ENCODE peak calls at places on chromosomes 4 and X, in five cellular contexts. R is caudate nucleus; I is CD4-positive, alpha-beta memory T cell; D is left lung; H is heart left ventricle. S is an unnamed sample.

GRCh38 chr4:52071786-52072552 is 20.9 kb downstream of the SPATA18 start:
- DNase-seq in R (no peak), I (no peak), D (no peak), H (no peak), S (no peak)

GRCh38 chr4:74284074-74284473 is 24.2 kb upstream of the EPGN start:
- DNase-seq in R (no peak), I (no peak), D (no peak), H (no peak), S (no peak)

GRCh38 chrX:13763489-13763888 is 28.9 kb downstream of the OFD1 start:
- DNase-seq in R (peak; percentile 19), I (no peak), D (no peak), H (peak; percentile 45), S (no peak)

GRCh38 chrX:150693782-150694574 is 782 bp downstream of the MTMR1 start:
- DNase-seq in R (no peak), I (peak; percentile 61), D (peak; percentile 64), H (peak; percentile 42), S (peak; percentile 82)

GRCh38 chrX:68998716-68999115 is 166.5 kb downstream of the PJA1 start:
- DNase-seq in R (no peak), I (no peak), D (no peak), H (no peak), S (no peak)

GRCh38 chrX:519741-520140 is 110.8 kb upstream of the SHOX start:
- DNase-seq in R (no peak), I (no peak), D (no peak), H (no peak), S (no peak)

GRCh38 chr4:187124311-187124710 is 400.7 kb upstream of the FAT1 start:
- DNase-seq in R (no peak), I (no peak), D (no peak), H (no peak), S (no peak)

GRCh38 chrX:78650906-78651437 is 8.2 kb downstream of the RTL3 start:
- DNase-seq in R (no peak), I (peak; percentile 9), D (no peak), H (no peak), S (no peak)

GRCh38 chr4:106284227-106284626 is 31.8 kb downstream of the TBCK start:
- DNase-seq in R (no peak), I (no peak), D (no peak), H (no peak), S (no peak)

GRCh38 chr4:24743931-24744330 is 51.4 kb upstream of the SOD3 start:
- DNase-seq in R (no peak), I (no peak), D (no peak), H (no peak), S (no peak)

GRCh38 chr4:146637853-146638800 is 566 bp upstream of the POU4F2 start:
- DNase-seq in R (no peak), I (no peak), D (no peak), H (no peak), S (no peak)

GRCh38 chr4:181957088-181957487 is 286.1 kb upstream of the TENM3 start:
- DNase-seq in R (no peak), I (no peak), D (no peak), H (no peak), S (no peak)

GRCh38 chrX:64093761-64094160 is 111.7 kb downstream of the AMER1 start:
- DNase-seq in R (no peak), I (no peak), D (no peak), H (no peak), S (no peak)

GRCh38 chr4:36351082-36351666 is 69.8 kb downstream of the DTHD1 start:
- DNase-seq in R (peak; percentile 42), I (peak; percentile 65), D (peak; percentile 61), H (no peak), S (peak; percentile 68)

GRCh38 chrX:73028876-73029275 is 26.1 kb downstream of the PABPC1L2B start:
- DNase-seq in R (no peak), I (no peak), D (no peak), H (no peak), S (no peak)

GRCh38 chrX:83535417-83536244 is 27.5 kb downstream of the POU3F4 start:
- DNase-seq in R (no peak), I (no peak), D (no peak), H (no peak), S (no peak)

GRCh38 chrX:3820170-3820569 is 106.7 kb upstream of the PRKX start:
- DNase-seq in R (no peak), I (no peak), D (no peak), H (no peak), S (no peak)

GRCh38 chr4:96521046-96521536 is 681.2 kb downstream of the PDHA2 start:
- DNase-seq in R (no peak), I (no peak), D (no peak), H (no peak), S (no peak)

GRCh38 chr4:94764069-94764468 is 6.3 kb downstream of the BMPR1B start:
- DNase-seq in R (no peak), I (no peak), D (no peak), H (no peak), S (no peak)

GRCh38 chr4:137267024-137267423 is 265.3 kb downstream of the PCDH18 start:
- DNase-seq in R (no peak), I (no peak), D (no peak), H (no peak), S (no peak)

GRCh38 chr4:6461301-6462165 is 10.9 kb downstream of the PPP2R2C start:
- DNase-seq in R (no peak), I (no peak), D (no peak), H (no peak), S (peak; percentile 46)

GRCh38 chr4:57926311-57926710 is 816.1 kb upstream of the IGFBP7 start:
- DNase-seq in R (no peak), I (no peak), D (no peak), H (no peak), S (no peak)

GRCh38 chr4:8289956-8290700 is 20.6 kb downstream of the HTRA3 start:
- DNase-seq in R (no peak), I (no peak), D (peak; percentile 10), H (peak; percentile 22), S (peak; percentile 21)

GRCh38 chr4:161714022-161714751 is 449.6 kb downstream of the FSTL5 start:
- DNase-seq in R (no peak), I (no peak), D (no peak), H (no peak), S (no peak)

GRCh38 chrX:68832516-68833447 is 4.0 kb downstream of the EFNB1 start:
- DNase-seq in R (no peak), I (no peak), D (no peak), H (peak; percentile 16), S (no peak)

GRCh38 chrX:119757979-119758681 is at the start of gene SOWAHD:
- DNase-seq in R (no peak), I (peak; percentile 33), D (peak; percentile 67), H (no peak), S (peak; percentile 74)

GRCh38 chrX:12814434-12814833 is 23.2 kb downstream of the PRPS2 start:
- DNase-seq in R (no peak), I (peak; percentile 28), D (no peak), H (no peak), S (no peak)

GRCh38 chr4:177008071-177008835 is 215.5 kb upstream of the VEGFC start:
- DNase-seq in R (no peak), I (no peak), D (no peak), H (no peak), S (no peak)

GRCh38 chrX:118595501-118596042 is 100.0 kb downstream of the DOCK11 start:
- DNase-seq in R (no peak), I (no peak), D (no peak), H (no peak), S (no peak)

GRCh38 chr4:88661724-88662123 is 35.9 kb downstream of the NAP1L5 start:
- DNase-seq in R (no peak), I (no peak), D (no peak), H (no peak), S (no peak)

GRCh38 chr4:2269618-2270163 is 7.8 kb upstream of the MXD4 start:
- DNase-seq in R (no peak), I (no peak), D (no peak), H (peak; percentile 14), S (no peak)

GRCh38 chr4:2272026-2272827 is 10.3 kb upstream of the MXD4 start:
- DNase-seq in R (no peak), I (no peak), D (no peak), H (peak; percentile 18), S (no peak)

GRCh38 chr4:2269206-2269531 is 7.3 kb upstream of the MXD4 start:
- DNase-seq in R (no peak), I (no peak), D (no peak), H (peak; percentile 26), S (no peak)

GRCh38 chr4:2271279-2272025 is 9.5 kb upstream of the MXD4 start:
- DNase-seq in R (no peak), I (no peak), D (no peak), H (peak; percentile 20), S (no peak)

GRCh38 chr4:2270341-2271165 is 8.6 kb upstream of the MXD4 start:
- DNase-seq in R (no peak), I (no peak), D (no peak), H (peak; percentile 24), S (no peak)
- H3K27ac ChIP-seq in R (no peak overlapping the region), I (no peak overlapping the region), D (no peak overlapping the region), H (no peak overlapping the region), S (no peak overlapping the region)

GRCh38 chr4:48255130-48255958 is 14.3 kb downstream of the TEC start:
- DNase-seq in R (no peak), I (no peak), D (peak; percentile 38), H (peak; percentile 62), S (no peak)
- H3K27ac ChIP-seq in R (no peak overlapping the region), I (no peak overlapping the region), D (no peak overlapping the region), H (peak overlapping the region; percentile 68), S (no peak overlapping the region)

GRCh38 chr4:3340703-3341088 is 47.9 kb downstream of the RGS12 start:
- DNase-seq in R (no peak), I (no peak), D (peak; percentile 86), H (no peak), S (peak; percentile 93)
- H3K27ac ChIP-seq in R (no peak overlapping the region), I (no peak overlapping the region), D (no peak overlapping the region), H (no peak overlapping the region), S (no peak overlapping the region)

DNA sequence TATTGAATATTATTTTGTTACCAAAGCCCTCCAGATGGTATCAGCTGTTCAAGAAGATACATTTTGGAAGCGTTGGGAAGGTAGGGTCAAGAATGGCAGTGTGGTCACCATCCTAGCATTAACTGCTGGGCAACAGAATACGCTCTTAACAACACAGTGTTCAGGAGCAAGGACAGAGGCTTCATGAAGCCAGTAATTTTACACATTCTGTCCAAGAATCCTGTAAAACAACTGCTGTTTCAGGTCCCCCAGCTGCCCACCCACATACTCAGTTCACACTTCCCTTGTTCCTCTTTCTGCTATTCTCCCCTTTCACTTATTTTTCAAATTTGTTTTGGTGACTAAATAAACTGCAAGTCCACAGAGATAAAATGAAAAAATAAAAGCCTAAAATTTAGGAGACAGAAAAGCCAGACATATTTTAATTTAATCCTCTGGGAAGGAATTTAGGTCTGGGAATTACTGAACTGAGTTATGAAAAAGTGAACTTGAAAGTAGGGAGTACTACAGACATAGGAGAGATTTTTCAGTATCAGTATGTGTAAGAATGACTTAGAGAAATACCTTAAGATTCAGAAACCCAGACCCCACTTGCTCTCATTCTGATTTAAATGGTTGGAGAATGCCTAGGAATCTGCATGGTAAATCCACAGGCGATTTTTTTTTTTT is 406.7 kb downstream of the MAPK10 start:
- DNase-seq in R (no peak), I (no peak), D (no peak), H (no peak), S (no peak)
- H3K27ac ChIP-seq in R (no peak overlapping the region), I (no peak overlapping the region), D (no peak overlapping the region), H (no peak overlapping the region), S (no peak overlapping the region)